ENCODE peak calls at places on chromosomes 1 and 21, in six cellular contexts. L is lower lobe of right lung, Y is psoas muscle, A is right atrium auricular region, Z is neural progenitor cell, D is HFF-Myc. O is an unnamed sample.

GRCh38 chr1:52970149-52970548 is 43.1 kb downstream of the SCP2 start:
- DNase-seq in L (no peak), Y (no peak), A (no peak), Z (peak), D (peak), O (no peak)

GRCh38 chr1:170162385-170163226 is 16.8 kb downstream of the NTMT2 start:
- DNase-seq in L (no peak), Y (peak), A (peak), Z (peak), D (peak), O (no peak)

GRCh38 chr1:29525941-29526340 is 289.6 kb downstream of the PTPRU start:
- DNase-seq in L (no peak), Y (no peak), A (no peak), Z (no peak), D (no peak), O (no peak)

GRCh38 chr1:48469616-48470500 is 2.1 kb downstream of the SPATA6 start:
- DNase-seq in L (peak), Y (peak), A (peak), Z (peak), D (no peak), O (no peak)

GRCh38 chr1:29515188-29515955 is 279.1 kb downstream of the PTPRU start:
- DNase-seq in L (no peak), Y (no peak), A (no peak), Z (no peak), D (no peak), O (no peak)

GRCh38 chr1:231507476-231508355 is 20.8 kb upstream of the TSNAX start:
- DNase-seq in L (no peak), Y (no peak), A (no peak), Z (no peak), D (no peak), O (no peak)

GRCh38 chr1:231494439-231495110 is 33.9 kb upstream of the TSNAX start:
- DNase-seq in L (no peak), Y (no peak), A (no peak), Z (no peak), D (no peak), O (no peak)

GRCh38 chr1:216682694-216683243 is 40.5 kb downstream of the ESRRG start:
- DNase-seq in L (no peak), Y (no peak), A (no peak), Z (no peak), D (no peak), O (no peak)

GRCh38 chr1:212375986-212376385 is 38.7 kb downstream of the PACC1 start:
- DNase-seq in L (no peak), Y (no peak), A (no peak), Z (no peak), D (no peak), O (no peak)

GRCh38 chr1:111471012-111471411 is 2.8 kb upstream of the C1orf162 start:
- DNase-seq in L (peak), Y (peak), A (no peak), Z (no peak), D (no peak), O (peak)

GRCh38 chr1:20555025-20555757 is 2.8 kb downstream of the FAM43B start:
- DNase-seq in L (no peak), Y (no peak), A (no peak), Z (no peak), D (no peak), O (no peak)

GRCh38 chr1:91098299-91098901 is 76.6 kb upstream of the ZNF644 start:
- DNase-seq in L (no peak), Y (no peak), A (no peak), Z (no peak), D (no peak), O (no peak)

GRCh38 chr1:162003061-162003824 is 20.4 kb downstream of the OLFML2B start:
- DNase-seq in L (no peak), Y (peak), A (no peak), Z (no peak), D (peak), O (no peak)

GRCh38 chr1:13593511-13594131 is 10.0 kb downstream of the PDPN start:
- DNase-seq in L (no peak), Y (peak), A (peak), Z (peak), D (no peak), O (no peak)

GRCh38 chr21:37914211-37914900 is 1.9 kb downstream of the KCNJ6 start:
- DNase-seq in L (peak), Y (no peak), A (no peak), Z (peak), D (no peak), O (no peak)

GRCh38 chr1:21639594-21640041 is 29.5 kb downstream of the RAP1GAP start:
- DNase-seq in L (no peak), Y (no peak), A (no peak), Z (no peak), D (no peak), O (no peak)

GRCh38 chr1:160522622-160523345 is at the start of gene SLAMF6:
- DNase-seq in L (no peak), Y (no peak), A (no peak), Z (no peak), D (no peak), O (peak)

GRCh38 chr1:153866045-153866850 is 56.5 kb downstream of the GATAD2B start:
- DNase-seq in L (no peak), Y (no peak), A (no peak), Z (no peak), D (peak), O (no peak)

GRCh38 chr21:42574234-42575027 is 60.8 kb downstream of the SLC37A1 start:
- DNase-seq in L (peak), Y (no peak), A (no peak), Z (no peak), D (peak), O (no peak)

GRCh38 chr1:67350783-67351182 is 43.1 kb downstream of the IL12RB2 start:
- DNase-seq in L (no peak), Y (no peak), A (no peak), Z (no peak), D (no peak), O (no peak)

GRCh38 chr1:91278754-91279153 is 125.9 kb downstream of the HFM1 start:
- DNase-seq in L (no peak), Y (no peak), A (no peak), Z (peak), D (no peak), O (no peak)

GRCh38 chr1:68459796-68460195 is 10.0 kb upstream of the RPE65 start:
- DNase-seq in L (no peak), Y (no peak), A (no peak), Z (no peak), D (no peak), O (no peak)

GRCh38 chr1:56547473-56547872 is 31.9 kb downstream of the PLPP3 start:
- DNase-seq in L (no peak), Y (no peak), A (no peak), Z (no peak), D (no peak), O (no peak)

GRCh38 chr1:174743654-174744561 is 255.8 kb upstream of the CACYBP start:
- DNase-seq in L (no peak), Y (no peak), A (no peak), Z (peak), D (no peak), O (no peak)

GRCh38 chr21:41686664-41687063 is 80.2 kb downstream of the RIPK4 start:
- DNase-seq in L (no peak), Y (no peak), A (no peak), Z (no peak), D (no peak), O (no peak)

GRCh38 chr1:67162954-67163353 is 3.3 kb upstream of the IL23R start:
- DNase-seq in L (no peak), Y (no peak), A (no peak), Z (no peak), D (peak), O (peak)

GRCh38 chr1:17438176-17438976 is 1.1 kb downstream of the RCC2 start:
- DNase-seq in L (peak), Y (peak), A (no peak), Z (peak), D (no peak), O (peak)

GRCh38 chr1:220884109-220884980 is 5.1 kb downstream of the HLX start:
- DNase-seq in L (no peak), Y (no peak), A (no peak), Z (peak), D (no peak), O (no peak)

GRCh38 chr1:159953866-159954515 is at the start of gene SLAMF9:
- DNase-seq in L (no peak), Y (no peak), A (no peak), Z (no peak), D (no peak), O (no peak)

GRCh38 chr1:232227171-232227740 is 402.7 kb downstream of the SIPA1L2 start:
- DNase-seq in L (no peak), Y (no peak), A (no peak), Z (peak), D (no peak), O (no peak)

GRCh38 chr1:218982482-218982881 is 191.2 kb upstream of the LYPLAL1 start:
- DNase-seq in L (peak), Y (no peak), A (no peak), Z (no peak), D (no peak), O (no peak)

GRCh38 chr1:218985424-218985823 is 188.3 kb upstream of the LYPLAL1 start:
- DNase-seq in L (no peak), Y (no peak), A (no peak), Z (no peak), D (no peak), O (no peak)

GRCh38 chr1:218986816-218987215 is 186.9 kb upstream of the LYPLAL1 start:
- DNase-seq in L (no peak), Y (no peak), A (no peak), Z (no peak), D (no peak), O (no peak)

GRCh38 chr1:218983848-218984247 is 189.8 kb upstream of the LYPLAL1 start:
- DNase-seq in L (no peak), Y (no peak), A (no peak), Z (peak), D (no peak), O (no peak)

DNA sequence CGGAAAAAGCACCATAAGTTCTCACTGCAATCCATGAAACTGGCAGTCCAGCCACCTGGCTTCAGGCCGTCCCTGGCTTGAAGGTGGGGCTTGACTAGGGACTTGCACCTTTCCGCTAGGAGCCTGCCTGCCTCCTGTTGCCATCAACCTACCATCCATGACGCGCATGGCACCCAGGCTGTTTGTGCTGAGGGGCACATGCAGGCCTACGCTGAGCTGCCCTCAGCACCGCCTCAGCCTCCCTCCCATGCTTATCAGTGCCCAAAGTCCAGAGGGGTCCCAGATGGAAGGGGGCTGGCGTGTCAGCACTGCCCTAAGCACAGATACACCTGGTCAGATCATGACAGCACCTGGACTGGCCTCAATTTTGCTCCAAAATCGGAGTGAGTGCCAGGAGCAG is 190.2 kb upstream of the LYPLAL1 start:
- DNase-seq in L (no peak), Y (no peak), A (no peak), Z (no peak), D (no peak), O (no peak)
- H3K4me3 ChIP-seq in L (no peak), Y (no peak), A (no peak), Z (no peak), D (no peak), O (no peak)

GRCh38 chr1:1775364-1776226 is 2.7 kb downstream of the NADK start:
- DNase-seq in L (peak), Y (no peak), A (no peak), Z (peak), D (no peak), O (no peak)
- TF ChIP-seq CTCF in L (no peak), Y (no peak), A (no peak), Z (no peak), D (no peak), O (no peak)

GRCh38 chr1:101344745-101345144 is 107.9 kb downstream of the S1PR1 start:
- DNase-seq in L (no peak), Y (no peak), A (no peak), Z (no peak), D (no peak), O (no peak)
- H3K4me3 ChIP-seq in L (no peak), Y (no peak), A (no peak), Z (no peak), D (no peak), O (no peak)

DNA sequence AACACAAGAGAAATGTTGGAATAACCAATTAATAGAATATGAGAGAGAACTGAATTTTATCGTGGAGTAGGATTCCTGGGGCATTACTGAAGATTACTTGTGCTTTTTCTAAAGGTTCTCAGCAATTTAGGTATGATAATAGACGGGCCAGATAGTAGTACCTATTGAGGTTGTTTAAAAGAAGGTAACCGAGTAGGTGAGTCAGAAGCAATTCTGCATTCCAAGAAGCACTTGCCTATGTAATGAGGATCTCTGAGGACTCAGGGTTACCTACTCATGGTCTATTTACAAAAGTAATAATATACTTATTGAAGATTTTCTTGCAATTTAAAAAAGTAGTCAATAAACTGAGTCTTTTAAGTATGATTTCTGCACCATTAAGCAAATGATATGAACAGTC is 1469.8 kb downstream of the BRINP3 start:
- DNase-seq in L (no peak), Y (no peak), A (no peak), Z (no peak), D (no peak), O (no peak)
- TF ChIP-seq CTCF in L (no peak), Y (no peak), A (no peak), Z (no peak), D (no peak), O (no peak)

GRCh38 chr1:239997515-239998311 is 94.0 kb upstream of the FMN2 start:
- DNase-seq in L (no peak), Y (no peak), A (no peak), Z (peak), D (no peak), O (no peak)
- H3K4me3 ChIP-seq in L (peak), Y (peak), A (peak), Z (peak), D (peak), O (no peak)

O was measured in GM06990.